ENCODE peak calls at places on chromosome 17, in five cellular contexts. P is H9, W is colonic mucosa, Z is thoracic aorta, B is suprapubic skin. D is an unnamed sample.

GRCh38 chr17:74190807-74191206 is 12.7 kb upstream of the RPL38 start:
- DNase-seq in B (no peak), W (no peak), Z (no peak), P (peak; percentile 71), D (peak; percentile 62)

GRCh38 chr17:81885869-81886548 is 5.4 kb downstream of the ALYREF start:
- DNase-seq in P (no peak), B (no peak), Z (no peak), W (no peak), D (no peak)

GRCh38 chr17:42061641-42062487 is 11.5 kb upstream of the C17orf113 start:
- DNase-seq in Z (no peak), W (no peak), B (no peak), P (no peak), D (no peak)

GRCh38 chr17:57296231-57296630 is 39.9 kb downstream of the MSI2 start:
- DNase-seq in B (no peak), Z (no peak), W (no peak), P (no peak), D (no peak)

GRCh38 chr17:56320443-56320842 is 167.2 kb downstream of the ANKFN1 start:
- DNase-seq in B (no peak), W (no peak), Z (no peak), P (peak; percentile 29), D (no peak)

GRCh38 chr17:70394430-70394829 is 225.1 kb downstream of the KCNJ2 start:
- DNase-seq in P (no peak), B (no peak), W (no peak), Z (no peak), D (no peak)

GRCh38 chr17:75498726-75499213 is 16.6 kb downstream of the CASKIN2 start:
- DNase-seq in P (peak; percentile 64), Z (no peak), W (no peak), B (no peak), D (no peak)

GRCh38 chr17:7403043-7403901 is 625 bp downstream of the TMEM256 start:
- DNase-seq in W (peak; percentile 80), Z (peak; percentile 26), P (no peak), B (peak; percentile 87), D (no peak)

GRCh38 chr17:29379084-29379811 is 10.9 kb upstream of the TAOK1 start:
- DNase-seq in B (no peak), W (peak; percentile 37), P (no peak), Z (no peak), D (no peak)

GRCh38 chr17:81509048-81509686 is 3.4 kb downstream of the ACTG1 start:
- DNase-seq in W (peak; percentile 59), P (peak; percentile 71), B (no peak), Z (no peak), D (no peak)

GRCh38 chr17:78377858-78378224 is 608 bp upstream of the PGS1 start:
- DNase-seq in Z (no peak), W (no peak), B (no peak), P (no peak), D (no peak)

GRCh38 chr17:82013772-82014321 is 8.8 kb downstream of the CENPX start:
- DNase-seq in Z (no peak), W (no peak), P (no peak), B (no peak), D (no peak)

GRCh38 chr17:34024303-34025178 is 230.5 kb upstream of the CCL2 start:
- DNase-seq in W (no peak), Z (no peak), B (no peak), P (no peak), D (no peak)

GRCh38 chr17:37737971-37738370 is 6.9 kb downstream of the HNF1B start:
- DNase-seq in P (no peak), W (no peak), Z (no peak), B (no peak), D (no peak)

GRCh38 chr17:60528828-60529227 is 2.8 kb upstream of the APPBP2 start:
- DNase-seq in B (no peak), W (no peak), Z (no peak), P (no peak), D (no peak)

GRCh38 chr17:73625975-73626706 is 18.1 kb downstream of the SDK2 start:
- DNase-seq in B (no peak), Z (no peak), W (no peak), P (no peak), D (peak; percentile 68)

GRCh38 chr17:18362509-18363020 is 785 bp downstream of the SHMT1 start:
- DNase-seq in Z (no peak), W (peak; percentile 78), B (peak; percentile 84), P (peak; percentile 48), D (no peak)

GRCh38 chr17:385195-385835 is 32.7 kb upstream of the RPH3AL start:
- DNase-seq in B (no peak), W (peak; percentile 30), P (peak; percentile 63), Z (no peak), D (no peak)

GRCh38 chr17:47204722-47205418 is 4.3 kb upstream of the MYL4 start:
- DNase-seq in B (no peak), Z (no peak), P (no peak), W (no peak), D (no peak)

GRCh38 chr17:76077582-76078110 is 1.3 kb upstream of the ZACN start:
- DNase-seq in W (no peak), P (peak; percentile 39), B (no peak), Z (no peak), D (peak; percentile 36)

GRCh38 chr17:82873521-82873920 is 33.7 kb upstream of the ZNF750 start:
- DNase-seq in W (no peak), Z (no peak), B (no peak), P (no peak), D (no peak)

GRCh38 chr17:80983545-80983944 is 8.1 kb upstream of the CHMP6 start:
- DNase-seq in W (no peak), Z (no peak), P (no peak), B (peak; percentile 78), D (no peak)

GRCh38 chr17:40316571-40317344 is 7.8 kb downstream of the RARA start:
- DNase-seq in Z (no peak), W (peak; percentile 76), P (peak; percentile 79), B (peak; percentile 89), D (peak; percentile 89)

GRCh38 chr17:21001111-21001812 is 41.5 kb downstream of the USP22 start:
- DNase-seq in Z (no peak), W (no peak), B (no peak), P (no peak), D (no peak)

GRCh38 chr17:8630802-8631553 is 453 bp upstream of the MYH10 start:
- DNase-seq in W (peak; percentile 98), P (peak; percentile 100), Z (peak; percentile 94), B (peak; percentile 97), D (peak; percentile 100)
- TF ChIP-seq CTCF in W (no peak), P (peak; percentile 47), Z (no peak), B (peak; percentile 12), D (peak; percentile 68)

GRCh38 chr17:36731806-36732205 is 130.4 kb downstream of the MRM1 start:
- DNase-seq in Z (no peak), W (no peak), B (no peak), P (peak; percentile 91), D (no peak)

GRCh38 chr17:36732351-36732750 is 131.0 kb downstream of the MRM1 start:
- DNase-seq in W (no peak), B (no peak), Z (no peak), P (no peak), D (no peak)

GRCh38 chr17:36728030-36728991 is 126.9 kb downstream of the MRM1 start:
- DNase-seq in Z (no peak), W (no peak), B (no peak), P (no peak), D (no peak)

GRCh38 chr17:36730095-36730808 is 128.9 kb downstream of the MRM1 start:
- DNase-seq in P (no peak), W (no peak), Z (no peak), B (no peak), D (no peak)

GRCh38 chr17:36731091-36731490 is 129.7 kb downstream of the MRM1 start:
- DNase-seq in B (no peak), P (no peak), Z (no peak), W (peak; percentile 35), D (no peak)
- TF ChIP-seq CTCF in B (no peak), P (no peak), Z (no peak), W (no peak), D (no peak)

DNA sequence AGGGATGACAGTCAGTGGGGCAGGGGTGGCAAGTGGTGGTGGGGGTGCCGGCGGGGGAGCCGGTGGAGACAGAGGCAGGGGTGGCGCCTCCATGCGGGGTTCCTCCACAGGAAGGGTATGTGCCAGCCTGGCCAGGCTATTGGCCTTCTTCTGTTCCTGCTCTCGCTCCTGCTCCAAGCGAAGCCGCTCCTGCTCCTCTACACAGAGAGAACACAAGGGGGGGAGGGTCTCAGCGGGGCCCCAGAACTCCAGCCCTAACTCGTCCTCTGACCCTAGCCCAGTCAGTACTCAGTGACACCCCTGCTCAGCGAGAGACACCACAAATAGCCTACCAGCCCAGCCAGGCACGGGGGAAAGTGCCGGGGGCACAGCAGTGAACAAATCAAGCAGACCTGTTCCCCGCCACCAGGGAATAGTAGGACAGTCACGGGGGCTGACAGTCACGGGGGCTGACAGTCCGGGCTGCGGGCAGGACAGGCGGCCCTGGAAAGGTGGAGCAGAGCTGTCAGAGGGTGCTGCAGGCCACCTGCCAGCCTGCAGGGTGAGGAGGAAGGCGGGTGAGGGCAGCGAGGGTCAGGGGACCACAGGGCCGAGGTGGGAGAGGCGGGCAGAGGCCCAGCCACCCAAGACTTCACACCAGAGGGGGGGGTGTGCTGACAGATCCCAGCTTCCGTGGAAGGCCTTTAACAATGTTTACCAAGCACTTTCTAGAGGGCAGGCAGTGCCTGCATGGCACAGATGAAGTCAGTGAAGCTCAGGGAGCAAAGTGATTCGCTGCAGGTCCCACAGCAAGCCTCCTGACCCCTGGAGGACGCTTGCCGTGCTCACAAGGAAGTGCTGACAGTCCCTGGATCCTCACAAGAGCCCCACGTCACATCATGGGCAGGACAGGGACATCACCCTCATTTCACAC is 5.3 kb downstream of the MNT start:
- DNase-seq in W (peak; percentile 66), P (peak; percentile 40), Z (no peak), B (no peak), D (peak; percentile 89)
- TF ChIP-seq CTCF in W (no peak), P (no peak), Z (no peak), B (no peak), D (peak; percentile 29)

GRCh38 chr17:13199425-13199824 is 181.6 kb upstream of the ELAC2 start:
- DNase-seq in B (no peak), P (no peak), W (no peak), Z (no peak), D (no peak)
- TF ChIP-seq CTCF in B (no peak), P (no peak), W (no peak), Z (no peak), D (no peak)

D was measured in chondrocyte.